ENCODE peak calls at places on chromosomes 2 and 18, in four cellular contexts. One of them, this sample, is unnamed. For H3K4me1, the result is how much of the 10 kb centered on the place peaks cover.

GRCh38 chr18:77059294-77059916 is 73.2 kb downstream of the MBP start:
- DNase-seq in GM12878: no peak
- DNase-seq in K562: peak
- DNase-seq in Panc1: no peak
- DNase-seq in this sample: peak

GRCh38 chr2:30252723-30253688 is 21.7 kb downstream of the LBH start:
- DNase-seq in K562: peak
- DNase-seq in Panc1: no peak
- DNase-seq in GM12878: no peak
- DNase-seq in this sample: no peak

GRCh38 chr2:190415794-190416729 is 7.9 kb downstream of the MFSD6 start:
- DNase-seq in GM12878: no peak
- DNase-seq in Panc1: no peak
- DNase-seq in K562: no peak
- DNase-seq in this sample: no peak

GRCh38 chr18:57113783-57114465 is 33.0 kb upstream of the BOD1L2 start:
- DNase-seq in GM12878: no peak
- DNase-seq in Panc1: no peak
- DNase-seq in K562: no peak
- DNase-seq in this sample: no peak

GRCh38 chr2:156147594-156148330 is 184.8 kb downstream of the NR4A2 start:
- DNase-seq in K562: no peak
- DNase-seq in Panc1: no peak
- DNase-seq in GM12878: no peak
- DNase-seq in this sample: no peak

GRCh38 chr2:236910966-236911495 is 174.7 kb upstream of the COPS8 start:
- DNase-seq in Panc1: no peak
- DNase-seq in K562: no peak
- DNase-seq in GM12878: no peak
- DNase-seq in this sample: no peak

GRCh38 chr18:34651586-34652369 is 58.3 kb upstream of the DTNA start:
- DNase-seq in GM12878: no peak
- DNase-seq in Panc1: no peak
- DNase-seq in K562: no peak
- DNase-seq in this sample: no peak

GRCh38 chr2:149005471-149006077 is 32.9 kb upstream of the LYPD6B start:
- DNase-seq in Panc1: no peak
- DNase-seq in K562: no peak
- DNase-seq in GM12878: no peak
- DNase-seq in this sample: no peak

GRCh38 chr2:239395524-239395923 is 5.3 kb downstream of the HDAC4 start:
- DNase-seq in Panc1: no peak
- DNase-seq in GM12878: no peak
- DNase-seq in K562: no peak
- DNase-seq in this sample: no peak

GRCh38 chr18:47118986-47119385 is 31.3 kb downstream of the HDHD2 start:
- DNase-seq in Panc1: no peak
- DNase-seq in GM12878: no peak
- DNase-seq in K562: no peak
- DNase-seq in this sample: no peak

GRCh38 chr2:133054297-133054696 is 384.3 kb upstream of the LYPD1 start:
- DNase-seq in K562: no peak
- DNase-seq in Panc1: no peak
- DNase-seq in GM12878: no peak
- DNase-seq in this sample: peak

GRCh38 chr2:10269291-10269690 is 33.4 kb upstream of the HPCAL1 start:
- DNase-seq in K562: no peak
- DNase-seq in GM12878: no peak
- DNase-seq in Panc1: no peak
- DNase-seq in this sample: no peak

GRCh38 chr2:203814661-203815540 is 52.7 kb upstream of the CTLA4 start:
- DNase-seq in GM12878: no peak
- DNase-seq in K562: peak
- DNase-seq in Panc1: peak
- DNase-seq in this sample: peak

GRCh38 chr2:46621499-46621898 is 142.1 kb downstream of the TMEM247 start:
- DNase-seq in K562: no peak
- DNase-seq in GM12878: no peak
- DNase-seq in Panc1: no peak
- DNase-seq in this sample: no peak

GRCh38 chr2:875687-876615 is 74.7 kb upstream of the SNTG2 start:
- DNase-seq in Panc1: no peak
- DNase-seq in K562: no peak
- DNase-seq in GM12878: no peak
- DNase-seq in this sample: no peak

GRCh38 chr2:10212827-10213226 is 89.9 kb upstream of the HPCAL1 start:
- DNase-seq in K562: no peak
- DNase-seq in GM12878: no peak
- DNase-seq in Panc1: no peak
- DNase-seq in this sample: no peak

GRCh38 chr2:174688079-174688478 is 76.2 kb downstream of the CHRNA1 start:
- DNase-seq in K562: no peak
- DNase-seq in GM12878: no peak
- DNase-seq in Panc1: no peak
- DNase-seq in this sample: no peak

GRCh38 chr2:144533221-144533620 is 13.3 kb upstream of the ZEB2 start:
- DNase-seq in GM12878: no peak
- DNase-seq in Panc1: no peak
- DNase-seq in K562: no peak
- DNase-seq in this sample: no peak

GRCh38 chr18:51149605-51150429 is 47.7 kb downstream of the MEX3C start:
- DNase-seq in GM12878: no peak
- DNase-seq in K562: no peak
- DNase-seq in Panc1: no peak
- DNase-seq in this sample: no peak

GRCh38 chr2:217797661-217798069 is 205.1 kb downstream of the TNS1 start:
- DNase-seq in K562: peak
- DNase-seq in Panc1: no peak
- DNase-seq in GM12878: no peak
- DNase-seq in this sample: no peak
- H3K4me1 ChIP-seq in K562: under half
- H3K4me1 ChIP-seq in Panc1: under half
- H3K4me1 ChIP-seq in GM12878: under half
- H3K4me1 ChIP-seq in this sample: under half

GRCh38 chr2:238290079-238290478 is 1.7 kb upstream of the PER2 start:
- DNase-seq in GM12878: no peak
- DNase-seq in K562: peak
- DNase-seq in Panc1: no peak
- DNase-seq in this sample: peak
- TF ChIP-seq POLR2AphosphoS5 in GM12878: no peak
- TF ChIP-seq POLR2AphosphoS5 in K562: no peak
- TF ChIP-seq POLR2AphosphoS5 in Panc1: no peak
- TF ChIP-seq POLR2AphosphoS5 in this sample: no peak

GRCh38 chr2:88729061-88729745 is 37.7 kb downstream of the RPIA start:
- DNase-seq in K562: no peak
- DNase-seq in GM12878: no peak
- DNase-seq in Panc1: no peak
- DNase-seq in this sample: no peak

GRCh38 chr2:88735853-88736252 is 44.4 kb downstream of the RPIA start:
- DNase-seq in Panc1: no peak
- DNase-seq in K562: peak
- DNase-seq in GM12878: no peak
- DNase-seq in this sample: no peak

GRCh38 chr2:88735133-88735532 is 43.7 kb downstream of the RPIA start:
- DNase-seq in Panc1: no peak
- DNase-seq in K562: no peak
- DNase-seq in GM12878: no peak
- DNase-seq in this sample: no peak

GRCh38 chr2:88737385-88737784 is 45.9 kb downstream of the RPIA start:
- DNase-seq in K562: no peak
- DNase-seq in GM12878: no peak
- DNase-seq in Panc1: no peak
- DNase-seq in this sample: no peak

GRCh38 chr2:88733155-88733902 is 41.9 kb downstream of the RPIA start:
- DNase-seq in Panc1: no peak
- DNase-seq in K562: no peak
- DNase-seq in GM12878: no peak
- DNase-seq in this sample: no peak
- TF ChIP-seq REST in Panc1: no peak
- TF ChIP-seq REST in K562: no peak
- TF ChIP-seq REST in GM12878: no peak
- TF ChIP-seq REST in this sample: no peak

GRCh38 chr2:47903781-47904447 is 2.4 kb downstream of the FBXO11 start:
- DNase-seq in K562: no peak
- DNase-seq in Panc1: no peak
- DNase-seq in GM12878: no peak
- DNase-seq in this sample: no peak
- H3K4me1 ChIP-seq in K562: under half
- H3K4me1 ChIP-seq in Panc1: under half
- H3K4me1 ChIP-seq in GM12878: under half
- H3K4me1 ChIP-seq in this sample: under half

DNA sequence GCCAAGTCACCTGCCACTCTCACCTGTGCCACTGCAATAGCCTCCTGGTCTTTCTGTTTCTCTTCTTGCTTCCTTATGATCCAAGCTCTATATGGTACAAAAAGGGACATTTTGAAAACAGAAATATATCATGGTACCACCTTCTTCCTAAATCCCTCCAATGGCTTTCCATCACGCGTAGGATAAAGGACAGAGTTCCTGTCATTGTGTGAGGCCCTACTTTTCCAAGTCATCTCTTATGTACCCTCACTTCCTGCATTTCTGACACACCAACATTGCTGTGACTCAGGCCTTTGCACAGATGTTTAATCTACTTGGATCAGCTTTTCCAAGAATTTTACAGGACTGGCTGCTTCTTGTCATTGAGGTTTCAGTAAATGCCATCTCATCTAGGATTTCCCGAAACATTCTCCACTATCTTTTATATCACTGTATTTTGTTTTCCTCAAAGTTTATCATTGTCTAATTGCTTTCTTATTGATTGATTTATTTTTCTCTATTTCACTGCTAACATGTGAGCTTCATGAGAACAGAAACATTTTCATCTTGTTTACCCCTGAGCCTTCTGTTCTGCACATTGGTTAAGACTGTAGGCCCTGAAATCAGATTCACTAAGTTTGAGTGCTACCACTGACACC is 426.1 kb upstream of the FANCL start:
- DNase-seq in K562: no peak
- DNase-seq in GM12878: no peak
- DNase-seq in Panc1: no peak
- DNase-seq in this sample: no peak
- TF ChIP-seq POLR2AphosphoS5 in K562: peak
- TF ChIP-seq POLR2AphosphoS5 in GM12878: no peak
- TF ChIP-seq POLR2AphosphoS5 in Panc1: no peak
- TF ChIP-seq POLR2AphosphoS5 in this sample: no peak

GRCh38 chr18:68542818-68543217 is 172.1 kb downstream of the TMX3 start:
- DNase-seq in K562: no peak
- DNase-seq in GM12878: no peak
- DNase-seq in Panc1: no peak
- DNase-seq in this sample: no peak
- TF ChIP-seq REST in K562: no peak
- TF ChIP-seq REST in GM12878: no peak
- TF ChIP-seq REST in Panc1: no peak
- TF ChIP-seq REST in this sample: no peak

This sample was measured in GM23338.